ENCODE peak calls at places on chromosome 4, in four cellular contexts. W, Y, B and R are unnamed samples.

GRCh38 chr4:110508827-110509446 is 33.0 kb downstream of the ENPEP start:
- DNase-seq in W (peak; percentile 19), Y (no peak), B (peak; percentile 13), R (no peak)

GRCh38 chr4:183098080-183098722 is 856 bp upstream of the WWC2 start:
- DNase-seq in B (peak; percentile 69), W (no peak), Y (peak; percentile 76), R (no peak)

GRCh38 chr4:152328595-152328994 is 207.3 kb downstream of the FBXW7 start:
- DNase-seq in Y (no peak), W (peak; percentile 13), B (no peak), R (no peak)

GRCh38 chr4:85370400-85371032 is 104.4 kb upstream of the ARHGAP24 start:
- DNase-seq in B (peak; percentile 13), Y (no peak), W (no peak), R (no peak)

GRCh38 chr4:26753187-26753586 is 107.5 kb upstream of the STIM2 start:
- DNase-seq in B (no peak), Y (no peak), W (no peak), R (no peak)

GRCh38 chr4:177190995-177191568 is 118.6 kb upstream of the NEIL3 start:
- DNase-seq in Y (no peak), W (no peak), B (no peak), R (no peak)

GRCh38 chr4:105670684-105671083 is 37.8 kb downstream of the INTS12 start:
- DNase-seq in B (no peak), Y (no peak), W (no peak), R (no peak)

GRCh38 chr4:87882861-87883260 is 50.1 kb downstream of the MEPE start:
- DNase-seq in B (no peak), W (no peak), Y (no peak), R (no peak)

GRCh38 chr4:92136434-92136833 is 167.3 kb upstream of the GRID2 start:
- DNase-seq in B (no peak), Y (no peak), W (no peak), R (no peak)

GRCh38 chr4:26959654-26960047 is 99.0 kb downstream of the STIM2 start:
- DNase-seq in Y (no peak), B (no peak), W (no peak), R (no peak)

GRCh38 chr4:16102356-16102755 is 18.5 kb upstream of the PROM1 start:
- DNase-seq in W (no peak), Y (no peak), B (no peak), R (no peak)

GRCh38 chr4:47315346-47315745 is 148.2 kb downstream of the COMMD8 start:
- DNase-seq in Y (no peak), W (no peak), B (no peak), R (no peak)

GRCh38 chr4:15754323-15754722 is 23.8 kb upstream of the CD38 start:
- DNase-seq in B (no peak), Y (no peak), W (no peak), R (no peak)

GRCh38 chr4:187378441-187378840 is 617.1 kb upstream of the ZFP42 start:
- DNase-seq in W (no peak), B (no peak), Y (no peak), R (no peak)

GRCh38 chr4:41268024-41268423 is 11.3 kb downstream of the UCHL1 start:
- DNase-seq in B (no peak), W (no peak), Y (no peak), R (no peak)

GRCh38 chr4:24966076-24966475 is 53.2 kb upstream of the CCDC149 start:
- DNase-seq in Y (no peak), W (no peak), B (no peak), R (peak; percentile 79)

GRCh38 chr4:1862055-1862911 is 6.3 kb upstream of the LETM1 start:
- DNase-seq in W (no peak), B (no peak), Y (no peak), R (no peak)

GRCh38 chr4:167614866-167615265 is 380.6 kb upstream of the SPOCK3 start:
- DNase-seq in B (no peak), W (peak; percentile 9), Y (no peak), R (no peak)

GRCh38 chr4:74755486-74755885 is 38.8 kb downstream of the BTC start:
- DNase-seq in W (no peak), Y (no peak), B (no peak), R (no peak)

GRCh38 chr4:169070895-169071218 is 60.8 kb upstream of the CBR4 start:
- DNase-seq in B (no peak), Y (no peak), W (no peak), R (no peak)

GRCh38 chr4:113223001-113223400 is 173.5 kb downstream of the ANK2 start:
- DNase-seq in Y (no peak), B (no peak), W (no peak), R (no peak)

GRCh38 chr4:3522326-3522640 is 9.9 kb downstream of the LRPAP1 start:
- DNase-seq in Y (no peak), W (no peak), B (no peak), R (no peak)